ENCODE peak calls at places on chromosomes 2 and 18, in five cellular contexts. One of them, this sample, is unnamed.

GRCh38 chr2:37684809-37685208 is 13.4 kb upstream of the CDC42EP3 start:
- DNase-seq in tibial artery: no peak
- DNase-seq in heart left ventricle: no peak
- DNase-seq in small intestine: no peak
- DNase-seq in adrenal gland: no peak
- DNase-seq in this sample: no peak

GRCh38 chr2:26243643-26244478 is 571 bp downstream of the HADHA start:
- DNase-seq in tibial artery: no peak
- DNase-seq in heart left ventricle: no peak
- DNase-seq in small intestine: peak
- DNase-seq in adrenal gland: no peak
- DNase-seq in this sample: no peak

GRCh38 chr2:220006152-220006551 is 378.7 kb downstream of the SLC4A3 start:
- DNase-seq in tibial artery: no peak
- DNase-seq in heart left ventricle: peak
- DNase-seq in small intestine: no peak
- DNase-seq in adrenal gland: peak
- DNase-seq in this sample: no peak

GRCh38 chr18:52227536-52227935 is 112.5 kb upstream of the DCC start:
- DNase-seq in tibial artery: no peak
- DNase-seq in heart left ventricle: no peak
- DNase-seq in small intestine: no peak
- DNase-seq in adrenal gland: no peak
- DNase-seq in this sample: no peak

GRCh38 chr18:55585050-55585449 is 2.9 kb downstream of the TCF4 start:
- DNase-seq in tibial artery: no peak
- DNase-seq in heart left ventricle: no peak
- DNase-seq in small intestine: no peak
- DNase-seq in adrenal gland: no peak
- DNase-seq in this sample: no peak

GRCh38 chr2:232142049-232142448 is 180.5 kb downstream of the DIS3L2 start:
- DNase-seq in tibial artery: no peak
- DNase-seq in heart left ventricle: peak
- DNase-seq in small intestine: peak
- DNase-seq in adrenal gland: peak
- DNase-seq in this sample: no peak

GRCh38 chr2:70084973-70085710 is 2.1 kb upstream of the PCBP1 start:
- DNase-seq in tibial artery: no peak
- DNase-seq in heart left ventricle: no peak
- DNase-seq in small intestine: peak
- DNase-seq in adrenal gland: peak
- DNase-seq in this sample: no peak

GRCh38 chr2:197876524-197876923 is 72.1 kb downstream of the PLCL1 start:
- DNase-seq in tibial artery: no peak
- DNase-seq in heart left ventricle: no peak
- DNase-seq in small intestine: no peak
- DNase-seq in adrenal gland: no peak
- DNase-seq in this sample: no peak

GRCh38 chr2:584863-585823 is 92.1 kb downstream of the TMEM18 start:
- DNase-seq in tibial artery: no peak
- DNase-seq in heart left ventricle: no peak
- DNase-seq in small intestine: peak
- DNase-seq in adrenal gland: no peak
- DNase-seq in this sample: no peak

GRCh38 chr2:6826081-6826913 is 39.4 kb downstream of the CMPK2 start:
- DNase-seq in tibial artery: no peak
- DNase-seq in heart left ventricle: no peak
- DNase-seq in small intestine: peak
- DNase-seq in adrenal gland: peak
- DNase-seq in this sample: no peak

GRCh38 chr2:25845843-25846505 is 32.3 kb downstream of the ASXL2 start:
- DNase-seq in tibial artery: no peak
- DNase-seq in heart left ventricle: no peak
- DNase-seq in small intestine: no peak
- DNase-seq in adrenal gland: no peak
- DNase-seq in this sample: no peak

GRCh38 chr2:8604262-8604661 is 77.6 kb upstream of the ID2 start:
- DNase-seq in tibial artery: no peak
- DNase-seq in heart left ventricle: no peak
- DNase-seq in small intestine: no peak
- DNase-seq in adrenal gland: no peak
- DNase-seq in this sample: no peak

GRCh38 chr18:76821875-76822509 is 365 bp upstream of the ZNF236 start:
- DNase-seq in tibial artery: peak
- DNase-seq in heart left ventricle: peak
- DNase-seq in small intestine: peak
- DNase-seq in adrenal gland: peak
- DNase-seq in this sample: peak

GRCh38 chr2:133026536-133027177 is 356.7 kb upstream of the LYPD1 start:
- DNase-seq in tibial artery: no peak
- DNase-seq in heart left ventricle: no peak
- DNase-seq in small intestine: no peak
- DNase-seq in adrenal gland: no peak
- DNase-seq in this sample: no peak

GRCh38 chr2:128585706-128586105 is 267.0 kb upstream of the HS6ST1 start:
- DNase-seq in tibial artery: no peak
- DNase-seq in heart left ventricle: no peak
- DNase-seq in small intestine: peak
- DNase-seq in adrenal gland: no peak
- DNase-seq in this sample: no peak

GRCh38 chr2:187617925-187618324 is 63.7 kb upstream of the TFPI start:
- DNase-seq in tibial artery: no peak
- DNase-seq in heart left ventricle: no peak
- DNase-seq in small intestine: no peak
- DNase-seq in adrenal gland: no peak
- DNase-seq in this sample: no peak

GRCh38 chr2:6909431-6910385 is 7.5 kb upstream of the RNF144A start:
- DNase-seq in tibial artery: no peak
- DNase-seq in heart left ventricle: no peak
- DNase-seq in small intestine: peak
- DNase-seq in adrenal gland: no peak
- DNase-seq in this sample: no peak

GRCh38 chr2:61733563-61733962 is 120.3 kb downstream of the FAM161A start:
- DNase-seq in tibial artery: no peak
- DNase-seq in heart left ventricle: no peak
- DNase-seq in small intestine: no peak
- DNase-seq in adrenal gland: no peak
- DNase-seq in this sample: no peak

GRCh38 chr2:112880081-112880531 is 30.9 kb upstream of the IL37 start:
- DNase-seq in tibial artery: no peak
- DNase-seq in heart left ventricle: no peak
- DNase-seq in small intestine: no peak
- DNase-seq in adrenal gland: no peak
- DNase-seq in this sample: no peak

GRCh38 chr2:66539452-66539851 is 104.5 kb downstream of the MEIS1 start:
- DNase-seq in tibial artery: no peak
- DNase-seq in heart left ventricle: no peak
- DNase-seq in small intestine: no peak
- DNase-seq in adrenal gland: peak
- DNase-seq in this sample: no peak
- H3K27ac ChIP-seq in tibial artery: no peak
- H3K27ac ChIP-seq in heart left ventricle: no peak
- H3K27ac ChIP-seq in small intestine: no peak
- H3K27ac ChIP-seq in adrenal gland: peak
- H3K27ac ChIP-seq in this sample: no peak

DNA sequence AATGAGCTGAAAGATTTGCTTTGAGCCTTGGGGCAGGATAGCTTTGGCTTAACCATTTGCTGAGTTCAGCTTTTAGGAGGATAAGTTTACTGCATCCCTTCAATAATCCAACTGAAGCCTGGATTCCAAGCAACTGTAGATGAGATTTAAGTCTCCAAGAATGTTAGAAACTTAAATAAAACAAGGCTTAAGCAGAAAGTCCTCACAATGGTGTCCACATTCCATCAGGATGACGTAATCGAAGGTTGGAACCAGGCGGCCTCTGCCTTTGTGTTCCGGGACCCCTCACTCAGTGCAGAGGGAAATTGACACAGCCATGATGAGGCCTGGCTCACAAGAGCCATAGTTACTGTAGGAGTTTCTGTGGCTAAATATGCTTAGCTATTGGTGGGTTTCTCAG is 260.4 kb downstream of the LPIN1 start:
- DNase-seq in tibial artery: no peak
- DNase-seq in heart left ventricle: no peak
- DNase-seq in small intestine: no peak
- DNase-seq in adrenal gland: no peak
- DNase-seq in this sample: no peak
- H3K27ac ChIP-seq in tibial artery: no peak
- H3K27ac ChIP-seq in heart left ventricle: no peak
- H3K27ac ChIP-seq in small intestine: no peak
- H3K27ac ChIP-seq in adrenal gland: no peak
- H3K27ac ChIP-seq in this sample: no peak

GRCh38 chr2:28411956-28412609 is 19.4 kb downstream of the FOSL2 start:
- DNase-seq in tibial artery: peak
- DNase-seq in heart left ventricle: no peak
- DNase-seq in small intestine: no peak
- DNase-seq in adrenal gland: peak
- DNase-seq in this sample: no peak
- H3K27ac ChIP-seq in tibial artery: no peak
- H3K27ac ChIP-seq in heart left ventricle: no peak
- H3K27ac ChIP-seq in small intestine: no peak
- H3K27ac ChIP-seq in adrenal gland: peak
- H3K27ac ChIP-seq in this sample: no peak

GRCh38 chr2:43083278-43083677 is 143.1 kb downstream of the ZFP36L2 start:
- DNase-seq in tibial artery: no peak
- DNase-seq in heart left ventricle: no peak
- DNase-seq in small intestine: no peak
- DNase-seq in adrenal gland: peak
- DNase-seq in this sample: no peak
- H3K27ac ChIP-seq in tibial artery: peak
- H3K27ac ChIP-seq in heart left ventricle: peak
- H3K27ac ChIP-seq in small intestine: no peak
- H3K27ac ChIP-seq in adrenal gland: peak
- H3K27ac ChIP-seq in this sample: peak

GRCh38 chr2:230757476-230757875 is 44.8 kb downstream of the CAB39 start:
- DNase-seq in tibial artery: no peak
- DNase-seq in heart left ventricle: no peak
- DNase-seq in small intestine: no peak
- DNase-seq in adrenal gland: no peak
- DNase-seq in this sample: no peak
- H3K27ac ChIP-seq in tibial artery: peak
- H3K27ac ChIP-seq in heart left ventricle: peak
- H3K27ac ChIP-seq in small intestine: no peak
- H3K27ac ChIP-seq in adrenal gland: no peak
- H3K27ac ChIP-seq in this sample: peak

GRCh38 chr2:43193996-43194869 is 32.2 kb downstream of the ZFP36L2 start:
- DNase-seq in tibial artery: no peak
- DNase-seq in heart left ventricle: no peak
- DNase-seq in small intestine: peak
- DNase-seq in adrenal gland: no peak
- DNase-seq in this sample: no peak

GRCh38 chr2:43190305-43191052 is 35.9 kb downstream of the ZFP36L2 start:
- DNase-seq in tibial artery: no peak
- DNase-seq in heart left ventricle: no peak
- DNase-seq in small intestine: peak
- DNase-seq in adrenal gland: no peak
- DNase-seq in this sample: no peak

GRCh38 chr2:43193652-43193995 is 32.8 kb downstream of the ZFP36L2 start:
- DNase-seq in tibial artery: no peak
- DNase-seq in heart left ventricle: no peak
- DNase-seq in small intestine: peak
- DNase-seq in adrenal gland: no peak
- DNase-seq in this sample: no peak

GRCh38 chr2:43192939-43193651 is 33.3 kb downstream of the ZFP36L2 start:
- DNase-seq in tibial artery: no peak
- DNase-seq in heart left ventricle: no peak
- DNase-seq in small intestine: no peak
- DNase-seq in adrenal gland: no peak
- DNase-seq in this sample: no peak

GRCh38 chr2:43192039-43192438 is 34.4 kb downstream of the ZFP36L2 start:
- DNase-seq in tibial artery: no peak
- DNase-seq in heart left ventricle: no peak
- DNase-seq in small intestine: no peak
- DNase-seq in adrenal gland: no peak
- DNase-seq in this sample: no peak
- H3K27ac ChIP-seq in tibial artery: no peak
- H3K27ac ChIP-seq in heart left ventricle: no peak
- H3K27ac ChIP-seq in small intestine: peak
- H3K27ac ChIP-seq in adrenal gland: no peak
- H3K27ac ChIP-seq in this sample: no peak

GRCh38 chr2:181810823-181811695 is 80.5 kb upstream of the ITPRID2 start:
- DNase-seq in tibial artery: no peak
- DNase-seq in heart left ventricle: no peak
- DNase-seq in small intestine: peak
- DNase-seq in adrenal gland: peak
- DNase-seq in this sample: no peak

GRCh38 chr2:181807526-181807925 is 84.0 kb upstream of the ITPRID2 start:
- DNase-seq in tibial artery: no peak
- DNase-seq in heart left ventricle: no peak
- DNase-seq in small intestine: no peak
- DNase-seq in adrenal gland: no peak
- DNase-seq in this sample: no peak

GRCh38 chr2:181805228-181806038 is 86.1 kb upstream of the ITPRID2 start:
- DNase-seq in tibial artery: no peak
- DNase-seq in heart left ventricle: no peak
- DNase-seq in small intestine: no peak
- DNase-seq in adrenal gland: no peak
- DNase-seq in this sample: no peak

DNA sequence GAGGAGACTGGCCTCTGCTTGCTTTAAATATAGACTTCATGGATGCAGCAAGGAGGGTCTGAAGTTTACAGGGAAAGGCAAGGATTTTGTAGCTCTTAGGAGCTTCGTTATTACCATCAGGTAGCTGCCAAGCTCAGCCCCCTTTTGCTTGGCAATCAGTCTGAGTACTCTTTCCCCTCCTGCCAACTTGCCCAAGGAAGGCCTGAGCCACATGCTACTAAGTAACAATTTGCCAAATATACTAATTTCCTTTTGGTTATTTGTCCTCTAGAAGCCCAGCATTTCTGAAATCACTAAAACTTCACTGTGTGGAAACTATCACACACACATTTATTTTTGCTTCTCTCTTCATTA is 85.5 kb upstream of the ITPRID2 start:
- DNase-seq in tibial artery: no peak
- DNase-seq in heart left ventricle: no peak
- DNase-seq in small intestine: no peak
- DNase-seq in adrenal gland: no peak
- DNase-seq in this sample: no peak
- H3K27ac ChIP-seq in tibial artery: peak
- H3K27ac ChIP-seq in heart left ventricle: no peak
- H3K27ac ChIP-seq in small intestine: no peak
- H3K27ac ChIP-seq in adrenal gland: no peak
- H3K27ac ChIP-seq in this sample: peak